ENCODE peak calls at places on chromosomes 1 and 21, in six cellular contexts. M is stimulated activated naive CD8-positive, alpha-beta T cell treated with anti-CD3 and anti-CD28 coated beads, Interleukin-15, amount 100 ng/mL, for 72 hours; Q is upper lobe of right lung; D is pancreas; S is activated CD8-positive, alpha-beta T cell treated with anti-CD3 and anti-CD28 coated beads for 36 hours; C is upper lobe of left lung. R is an unnamed sample.

GRCh38 chr1:100627018-100627716 is 89.2 kb downstream of the GPR88 start:
- ATAC-seq in Q (peak; percentile 63), D (peak; percentile 48), M (no peak), C (peak; percentile 60), S (no peak), R (no peak)

GRCh38 chr1:198837276-198838021 is 198.6 kb downstream of the PTPRC start:
- ATAC-seq in C (no peak), D (no peak), S (no peak), M (no peak), Q (no peak), R (no peak)

GRCh38 chr1:247281001-247281574 is 25.2 kb downstream of the VN1R5 start:
- ATAC-seq in Q (no peak), C (peak; percentile 29), D (no peak), S (peak; percentile 37), M (no peak), R (no peak)

GRCh38 chr1:6294868-6295556 is 34.1 kb upstream of the GPR153 start:
- ATAC-seq in C (no peak), Q (no peak), M (no peak), D (no peak), S (no peak), R (no peak)

GRCh38 chr1:193434319-193434718 is 247.9 kb upstream of the B3GALT2 start:
- ATAC-seq in C (no peak), S (peak; percentile 71), Q (no peak), D (no peak), M (no peak), R (no peak)

GRCh38 chr1:42056460-42056859 is 96.8 kb upstream of the GUCA2B start:
- ATAC-seq in Q (no peak), D (peak; percentile 88), M (no peak), S (no peak), C (no peak), R (no peak)

GRCh38 chr1:39109653-39110052 is 83.5 kb downstream of the NDUFS5 start:
- ATAC-seq in C (no peak), Q (no peak), D (no peak), M (no peak), S (no peak), R (no peak)

GRCh38 chr1:29384496-29385015 is 148.2 kb downstream of the PTPRU start:
- ATAC-seq in C (no peak), S (no peak), M (no peak), Q (no peak), D (no peak), R (no peak)

GRCh38 chr1:215417122-215417521 is 150.0 kb upstream of the KCTD3 start:
- ATAC-seq in C (no peak), S (no peak), D (no peak), M (no peak), Q (no peak), R (no peak)

GRCh38 chr21:31268090-31268489 is 76.0 kb downstream of the TIAM1 start:
- ATAC-seq in M (peak; percentile 75), C (no peak), S (peak; percentile 76), Q (no peak), D (peak; percentile 47), R (no peak)

GRCh38 chr1:24302209-24302611 is 16.9 kb upstream of the GRHL3 start:
- ATAC-seq in S (no peak), M (no peak), Q (peak; percentile 81), C (peak; percentile 82), D (no peak), R (peak; percentile 48)

GRCh38 chr1:213934642-213935041 is 53.1 kb upstream of the PROX1 start:
- ATAC-seq in Q (peak; percentile 82), C (no peak), M (no peak), S (no peak), D (peak; percentile 98), R (no peak)

GRCh38 chr1:93328809-93329477 is 16.8 kb upstream of the DR1 start:
- ATAC-seq in C (no peak), Q (no peak), D (no peak), S (no peak), M (no peak), R (no peak)

GRCh38 chr1:247322849-247323586 is 8.6 kb downstream of the ZNF496 start:
- ATAC-seq in D (no peak), M (peak; percentile 91), C (no peak), S (peak; percentile 82), Q (no peak), R (no peak)

GRCh38 chr1:167791281-167792209 is 69.8 kb downstream of the MPZL1 start:
- ATAC-seq in S (no peak), M (no peak), Q (peak; percentile 53), C (peak; percentile 80), D (no peak), R (peak; percentile 83)

GRCh38 chr1:26145041-26145959 is 13.6 kb upstream of the FAM110D start:
- ATAC-seq in S (peak; percentile 92), C (peak; percentile 94), Q (peak; percentile 98), M (peak; percentile 81), D (peak; percentile 100), R (peak; percentile 87)

GRCh38 chr1:163872067-163872466 is 550.3 kb downstream of the NUF2 start:
- ATAC-seq in C (peak; percentile 18), S (no peak), M (no peak), D (no peak), Q (no peak), R (no peak)

GRCh38 chr1:204544321-204544720 is 28.1 kb downstream of the MDM4 start:
- ATAC-seq in M (peak; percentile 99), Q (no peak), D (no peak), C (no peak), S (peak; percentile 94), R (no peak)

GRCh38 chr1:94017155-94017829 is 103.7 kb downstream of the ABCA4 start:
- ATAC-seq in Q (peak; percentile 17), C (no peak), D (no peak), M (peak; percentile 95), S (peak; percentile 95), R (no peak)

GRCh38 chr21:25709684-25710265 is 24.9 kb downstream of the ATP5PF start:
- ATAC-seq in S (no peak), Q (no peak), D (no peak), M (no peak), C (no peak), R (no peak)

GRCh38 chr1:185567438-185567837 is 166.8 kb upstream of the HMCN1 start:
- ATAC-seq in M (no peak), Q (no peak), C (no peak), D (no peak), S (no peak), R (no peak)

GRCh38 chr1:54347955-54348699 is 58.1 kb downstream of the SSBP3 start:
- ATAC-seq in M (no peak), S (no peak), Q (peak; percentile 82), D (peak; percentile 99), C (no peak), R (no peak)

GRCh38 chr21:30233636-30234035 is 17.7 kb upstream of the CLDN8 start:
- ATAC-seq in D (no peak), M (no peak), S (no peak), C (peak; percentile 36), Q (no peak), R (no peak)

GRCh38 chr1:206955476-206956312 is 9.4 kb upstream of the PIGR start:
- ATAC-seq in S (peak; percentile 42), M (peak; percentile 72), C (peak; percentile 41), Q (peak; percentile 51), D (peak; percentile 17), R (no peak)

GRCh38 chr1:167678838-167679237 is 42.9 kb upstream of the MPZL1 start:
- ATAC-seq in C (no peak), S (no peak), Q (no peak), M (no peak), D (no peak), R (no peak)

GRCh38 chr1:196567238-196567637 is 41.0 kb downstream of the KCNT2 start:
- ATAC-seq in Q (no peak), D (no peak), M (no peak), C (no peak), S (no peak), R (no peak)

GRCh38 chr1:35857830-35858229 is 25.2 kb upstream of the AGO1 start:
- ATAC-seq in C (no peak), Q (peak; percentile 43), D (no peak), M (no peak), S (no peak), R (no peak)

R was measured in gastroesophageal sphincter.